ENCODE peak calls at places on chromosome 17, in eight cellular contexts. V is CD8-positive, alpha-beta T cell; R is pancreas; M is spleen; N is breast epithelium; Q is fibroblast of lung; B is mesenchymal stem cell; W is A673. A is an unnamed sample. For H3K4me1 and H3K36me3, the result is how much of the 10 kb centered on the place peaks cover.

GRCh38 chr17:37368577-37368976 is 7.2 kb upstream of the C17orf78 start:
- DNase-seq in V (no peak), R (no peak), M (no peak), N (no peak), Q (peak), B (peak), W (no peak), A (no peak)

GRCh38 chr17:32854177-32854576 is 22.7 kb downstream of the MYO1D start:
- DNase-seq in V (no peak), R (no peak), M (no peak), N (no peak), Q (peak), B (no peak), W (no peak), A (no peak)

GRCh38 chr17:67528751-67529436 is 151.8 kb downstream of the PITPNC1 start:
- DNase-seq in V (no peak), R (peak), M (peak), N (peak), Q (peak), B (peak), W (no peak), A (no peak)

GRCh38 chr17:5706835-5707234 is 122.5 kb upstream of the NLRP1 start:
- DNase-seq in V (peak), R (peak), M (peak), N (peak), Q (peak), B (peak), W (peak), A (peak)

GRCh38 chr17:45228121-45228941 is 6.6 kb downstream of the FMNL1 start:
- DNase-seq in V (no peak), R (peak), M (peak), N (no peak), Q (no peak), B (no peak), W (no peak), A (peak)

GRCh38 chr17:72237223-72237622 is 116.4 kb downstream of the SOX9 start:
- DNase-seq in V (no peak), R (no peak), M (no peak), N (no peak), Q (no peak), B (no peak), W (no peak), A (no peak)

GRCh38 chr17:36474571-36474970 is 11.9 kb upstream of the ZNHIT3 start:
- DNase-seq in V (no peak), R (no peak), M (no peak), N (no peak), Q (no peak), B (no peak), W (no peak), A (no peak)

GRCh38 chr17:39306509-39307212 is 80.9 kb upstream of the STAC2 start:
- DNase-seq in V (no peak), R (no peak), M (no peak), N (no peak), Q (peak), B (peak), W (peak), A (no peak)

GRCh38 chr17:7982666-7983065 is 19.7 kb upstream of the GUCY2D start:
- DNase-seq in V (no peak), R (no peak), M (no peak), N (no peak), Q (peak), B (no peak), W (no peak), A (no peak)

GRCh38 chr17:35127751-35128514 is 6.5 kb downstream of the FNDC8 start:
- DNase-seq in V (no peak), R (no peak), M (no peak), N (no peak), Q (no peak), B (no peak), W (no peak), A (no peak)

GRCh38 chr17:45852535-45853297 is 8.0 kb downstream of the SPPL2C start:
- DNase-seq in V (peak), R (peak), M (peak), N (no peak), Q (peak), B (peak), W (peak), A (peak)

GRCh38 chr17:75153854-75154194 is 488 bp downstream of the JPT1 start:
- DNase-seq in V (no peak), R (no peak), M (peak), N (no peak), Q (no peak), B (peak), W (peak), A (no peak)

GRCh38 chr17:10598620-10599019 is 49.2 kb upstream of the MYH2 start:
- DNase-seq in V (no peak), R (no peak), M (no peak), N (no peak), Q (no peak), B (no peak), W (no peak), A (no peak)

GRCh38 chr17:28339431-28339830 is 3.9 kb downstream of the TNFAIP1 start:
- DNase-seq in V (no peak), R (no peak), M (no peak), N (no peak), Q (no peak), B (no peak), W (no peak), A (no peak)

GRCh38 chr17:5437721-5438317 is 1.1 kb downstream of the C1QBP start:
- DNase-seq in V (no peak), R (no peak), M (no peak), N (no peak), Q (peak), B (peak), W (no peak), A (no peak)

GRCh38 chr17:48672340-48672739 is 46.2 kb upstream of the HOXB9 start:
- DNase-seq in V (no peak), R (no peak), M (no peak), N (no peak), Q (no peak), B (no peak), W (no peak), A (no peak)

GRCh38 chr17:27532269-27533067 is 76.2 kb downstream of the KSR1 start:
- DNase-seq in V (no peak), R (peak), M (peak), N (no peak), Q (no peak), B (peak), W (peak), A (peak)

GRCh38 chr17:19943026-19943425 is 34.6 kb downstream of the AKAP10 start:
- DNase-seq in V (no peak), R (no peak), M (no peak), N (no peak), Q (peak), B (no peak), W (no peak), A (no peak)

GRCh38 chr17:67246648-67247415 is 1.8 kb upstream of the HELZ start:
- DNase-seq in V (no peak), R (peak), M (peak), N (peak), Q (peak), B (peak), W (no peak), A (peak)

GRCh38 chr17:34456121-34456520 is 93.1 kb upstream of the CCL1 start:
- DNase-seq in V (no peak), R (no peak), M (no peak), N (no peak), Q (no peak), B (no peak), W (no peak), A (no peak)

GRCh38 chr17:81129289-81129688 is 36.0 kb upstream of the PVALEF start:
- DNase-seq in V (no peak), R (no peak), M (no peak), N (no peak), Q (no peak), B (no peak), W (no peak), A (no peak)

GRCh38 chr17:33924105-33924504 is 331.0 kb upstream of the CCL2 start:
- DNase-seq in V (no peak), R (no peak), M (no peak), N (no peak), Q (no peak), B (no peak), W (no peak), A (no peak)

GRCh38 chr17:51257150-51258081 is 2.4 kb downstream of the MBTD1 start:
- DNase-seq in V (no peak), R (no peak), M (no peak), N (no peak), Q (peak), B (peak), W (no peak), A (no peak)

GRCh38 chr17:28467456-28468025 is 5.9 kb upstream of the SLC13A2 start:
- DNase-seq in V (no peak), R (no peak), M (no peak), N (no peak), Q (peak), B (peak), W (no peak), A (no peak)

GRCh38 chr17:15332338-15332737 is 9.1 kb downstream of the TEKT3 start:
- DNase-seq in V (no peak), R (no peak), M (no peak), N (no peak), Q (no peak), B (no peak), W (no peak), A (no peak)

GRCh38 chr17:7445011-7445927 is at the start of gene CHRNB1:
- DNase-seq in V (no peak), R (peak), M (peak), N (no peak), Q (peak), B (peak), W (peak), A (peak)

GRCh38 chr17:379531-380200 is 27.1 kb upstream of the RPH3AL start:
- DNase-seq in V (no peak), R (peak), M (peak), N (no peak), Q (no peak), B (no peak), W (no peak), A (no peak)

GRCh38 chr17:43599835-43600234 is 53.7 kb upstream of the ETV4 start:
- DNase-seq in V (no peak), R (no peak), M (no peak), N (no peak), Q (peak), B (peak), W (peak), A (peak)

GRCh38 chr17:59367657-59368045 is 36.2 kb downstream of the YPEL2 start:
- DNase-seq in V (no peak), R (no peak), M (no peak), N (no peak), Q (peak), B (peak), W (no peak), A (no peak)

GRCh38 chr17:59366773-59367656 is 35.6 kb downstream of the YPEL2 start:
- DNase-seq in V (no peak), R (peak), M (no peak), N (no peak), Q (peak), B (peak), W (no peak), A (peak)

GRCh38 chr17:59362811-59363205 is 31.4 kb downstream of the YPEL2 start:
- DNase-seq in V (no peak), R (no peak), M (no peak), N (no peak), Q (peak), B (no peak), W (no peak), A (no peak)

GRCh38 chr17:59366040-59366757 is 34.7 kb downstream of the YPEL2 start:
- DNase-seq in V (no peak), R (peak), M (no peak), N (no peak), Q (peak), B (peak), W (no peak), A (no peak)

GRCh38 chr17:59365383-59365981 is 34.0 kb downstream of the YPEL2 start:
- DNase-seq in V (no peak), R (no peak), M (no peak), N (no peak), Q (no peak), B (no peak), W (no peak), A (no peak)
- H3K4me1 ChIP-seq in V (half or more), R (half or more), M (half or more), N (under half), Q (under half), B (under half), W (under half), A (half or more)

GRCh38 chr17:50190278-50191069 is 11.0 kb downstream of the COL1A1 start:
- DNase-seq in V (no peak), R (no peak), M (no peak), N (no peak), Q (peak), B (no peak), W (no peak), A (no peak)

GRCh38 chr17:50187741-50188520 is 13.5 kb downstream of the COL1A1 start:
- DNase-seq in V (no peak), R (no peak), M (no peak), N (no peak), Q (peak), B (peak), W (no peak), A (no peak)

GRCh38 chr17:50191070-50192045 is 10.1 kb downstream of the COL1A1 start:
- DNase-seq in V (no peak), R (no peak), M (no peak), N (no peak), Q (peak), B (peak), W (no peak), A (no peak)

GRCh38 chr17:50188521-50189395 is 12.7 kb downstream of the COL1A1 start:
- DNase-seq in V (no peak), R (no peak), M (no peak), N (no peak), Q (peak), B (peak), W (no peak), A (no peak)

GRCh38 chr17:50189396-50190277 is 11.8 kb downstream of the COL1A1 start:
- DNase-seq in V (no peak), R (no peak), M (no peak), N (no peak), Q (peak), B (peak), W (no peak), A (no peak)
- H3K36me3 ChIP-seq in V (under half), R (under half), M (under half), N (under half), Q (half or more), B (half or more), W (under half), A (under half)

GRCh38 chr17:57442401-57442823 is 186.1 kb downstream of the MSI2 start:
- DNase-seq in V (no peak), R (no peak), M (no peak), N (no peak), Q (peak), B (peak), W (no peak), A (peak)
- H3K4me1 ChIP-seq in V (under half), R (under half), M (under half), N (under half), Q (under half), B (under half), W (under half), A (half or more)

DNA sequence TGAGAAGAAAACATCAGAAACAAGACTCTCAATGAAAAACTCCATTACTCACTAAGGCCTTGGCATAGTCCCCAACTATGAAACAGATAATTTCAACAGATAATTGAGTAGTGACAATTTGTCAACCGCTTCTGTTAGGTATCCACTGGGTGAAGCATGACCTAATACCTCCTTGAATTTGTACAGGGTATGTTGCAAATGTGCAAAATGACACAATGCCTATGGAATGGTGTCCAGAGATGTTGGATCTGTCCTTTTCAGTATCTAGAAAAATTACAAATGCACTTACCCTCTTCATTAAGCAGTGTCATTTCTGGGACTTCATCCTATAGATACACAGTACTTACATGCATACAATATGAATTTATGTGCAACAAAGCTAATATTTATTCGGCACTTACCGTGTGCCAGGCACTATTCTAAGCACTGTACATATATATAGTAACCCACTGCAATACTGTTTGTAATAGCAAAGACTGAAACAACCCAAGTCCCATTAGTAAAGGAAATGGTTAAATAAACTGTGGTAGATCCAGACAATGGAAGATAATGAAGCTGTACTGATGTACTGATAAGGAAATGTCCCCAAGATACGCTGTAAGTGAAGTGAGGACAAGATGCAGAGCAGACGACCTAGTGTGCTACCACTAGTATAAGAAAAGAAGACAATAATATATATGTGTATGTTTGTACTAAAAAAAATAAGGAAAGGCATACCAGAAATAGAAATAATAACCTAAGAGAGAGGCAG is 21.4 kb upstream of the SLC6A4 start:
- DNase-seq in V (no peak), R (no peak), M (no peak), N (no peak), Q (peak), B (peak), W (no peak), A (no peak)
- H3K36me3 ChIP-seq in V (under half), R (under half), M (half or more), N (under half), Q (under half), B (half or more), W (under half), A (under half)

GRCh38 chr17:40557531-40558299 is 7.6 kb downstream of the CCR7 start:
- DNase-seq in V (no peak), R (no peak), M (peak), N (no peak), Q (no peak), B (no peak), W (no peak), A (no peak)
- H3K4me1 ChIP-seq in V (half or more), R (under half), M (half or more), N (under half), Q (under half), B (under half), W (under half), A (under half)

GRCh38 chr17:17154556-17154955 is 51.6 kb downstream of the PLD6 start:
- DNase-seq in V (no peak), R (no peak), M (no peak), N (no peak), Q (no peak), B (no peak), W (no peak), A (no peak)
- H3K36me3 ChIP-seq in V (under half), R (half or more), M (half or more), N (under half), Q (under half), B (half or more), W (half or more), A (half or more)

GRCh38 chr17:1484060-1484535 is 8.4 kb downstream of the MYO1C start:
- DNase-seq in V (no peak), R (peak), M (peak), N (no peak), Q (no peak), B (no peak), W (no peak), A (no peak)

GRCh38 chr17:1485748-1486376 is 6.6 kb downstream of the MYO1C start:
- DNase-seq in V (no peak), R (peak), M (peak), N (peak), Q (peak), B (peak), W (peak), A (peak)

GRCh38 chr17:1485311-1485747 is 7.2 kb downstream of the MYO1C start:
- DNase-seq in V (no peak), R (peak), M (peak), N (no peak), Q (no peak), B (peak), W (peak), A (no peak)

GRCh38 chr17:1482686-1483445 is 9.6 kb downstream of the MYO1C start:
- DNase-seq in V (no peak), R (peak), M (peak), N (no peak), Q (peak), B (no peak), W (no peak), A (no peak)

DNA sequence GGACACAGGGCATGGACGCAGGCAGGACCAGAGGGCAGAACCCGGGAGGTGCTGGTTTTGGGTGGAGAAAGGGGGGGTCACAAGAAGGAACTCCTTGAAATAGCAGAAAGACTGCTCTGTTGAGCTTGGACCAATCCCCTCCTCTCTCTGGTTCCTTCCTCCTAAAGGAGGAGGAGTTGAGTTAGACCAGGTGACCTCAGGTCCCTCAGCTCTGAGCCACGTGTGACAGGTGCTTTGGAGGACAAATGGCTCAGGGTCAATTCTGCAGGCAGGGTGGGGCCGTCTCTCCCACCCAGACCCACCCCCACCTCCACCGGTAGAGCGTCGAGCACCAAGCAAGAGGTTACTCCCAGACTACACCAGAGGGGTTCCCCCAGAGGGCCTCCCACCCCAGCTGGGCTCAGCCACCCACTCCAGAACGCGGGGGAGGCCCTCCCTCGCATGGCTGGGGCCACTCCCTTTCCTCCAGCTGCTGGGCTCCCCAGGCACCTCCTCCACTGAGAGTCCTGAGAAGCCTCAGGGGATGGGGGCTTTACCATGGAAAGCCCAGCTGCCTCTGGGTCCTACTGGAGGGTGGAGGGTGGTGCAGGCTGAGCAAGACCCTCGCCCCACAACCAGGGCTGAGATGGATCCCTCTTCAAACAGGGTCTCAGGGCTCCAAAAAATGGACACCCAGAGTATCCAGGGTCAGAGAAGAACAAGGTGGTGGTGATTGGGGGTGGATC is 7.7 kb downstream of the MYO1C start:
- DNase-seq in V (no peak), R (peak), M (peak), N (peak), Q (peak), B (peak), W (peak), A (peak)
- H3K4me1 ChIP-seq in V (under half), R (under half), M (under half), N (under half), Q (under half), B (under half), W (under half), A (under half)

DNA sequence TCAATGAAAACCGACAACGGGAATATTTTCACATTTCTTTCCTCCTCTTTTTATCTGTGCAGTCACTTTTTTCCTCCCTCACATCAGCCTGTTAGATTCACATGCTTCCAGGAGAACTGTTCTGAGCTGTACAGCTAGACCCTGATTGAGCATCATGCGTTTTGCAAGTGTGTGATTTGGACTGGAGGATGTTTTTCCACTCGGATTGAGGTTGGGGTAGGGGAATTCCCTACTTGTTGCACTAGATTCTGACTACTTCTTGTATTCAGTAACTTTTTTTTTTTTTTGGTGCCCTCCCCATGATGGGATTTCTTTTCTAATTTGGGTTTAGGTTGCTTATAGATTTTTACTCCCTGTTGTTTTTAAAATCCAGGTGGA is 4.8 kb downstream of the MSI2 start:
- DNase-seq in V (no peak), R (no peak), M (no peak), N (no peak), Q (peak), B (no peak), W (no peak), A (no peak)
- H3K36me3 ChIP-seq in V (under half), R (under half), M (under half), N (under half), Q (under half), B (under half), W (half or more), A (under half)

DNA sequence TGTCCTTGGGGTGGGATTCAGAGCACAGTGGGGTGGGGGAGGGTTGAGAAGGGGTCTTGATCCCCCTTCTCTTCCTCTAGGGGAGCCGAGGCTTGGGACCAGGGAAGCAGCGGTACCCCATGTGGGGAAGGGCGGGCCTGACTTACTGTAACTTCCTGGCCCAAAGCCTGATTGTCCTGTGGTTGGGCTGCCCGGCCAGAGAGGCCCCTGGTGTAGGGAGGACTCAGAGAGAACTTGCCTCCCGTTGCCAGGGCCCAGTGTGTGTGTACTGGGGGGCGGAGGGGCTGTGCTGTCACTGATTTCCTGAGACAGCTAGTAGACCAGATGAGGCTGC is 16.8 kb downstream of the SOCS3 start:
- DNase-seq in V (no peak), R (peak), M (peak), N (peak), Q (peak), B (peak), W (no peak), A (peak)
- H3K4me1 ChIP-seq in V (half or more), R (under half), M (under half), N (under half), Q (under half), B (under half), W (under half), A (half or more)

A was measured in gastrocnemius medialis.